ENCODE peak calls at places on chromosomes 6 and 20, in eight cellular contexts. R, C, K, T, O, F, J and Y are unnamed samples.

GRCh38 chr20:22411568-22412450 is 172.6 kb downstream of the FOXA2 start:
- DNase-seq in R (no peak), C (no peak), K (peak), T (no peak), O (no peak), F (no peak), J (no peak), Y (no peak)

GRCh38 chr6:144581807-144582537 is 296.8 kb downstream of the UTRN start:
- DNase-seq in R (no peak), C (no peak), K (peak), T (no peak), O (no peak), F (no peak), J (no peak), Y (no peak)

GRCh38 chr6:16414205-16414604 is 175.8 kb downstream of the GMPR start:
- DNase-seq in R (no peak), C (no peak), K (peak), T (no peak), O (no peak), F (no peak), J (no peak), Y (no peak)

GRCh38 chr20:57759724-57760123 is 49.9 kb upstream of the PMEPA1 start:
- DNase-seq in R (no peak), C (no peak), K (no peak), T (no peak), O (no peak), F (no peak), J (no peak), Y (no peak)

GRCh38 chr20:24657211-24657610 is 187.8 kb downstream of the SYNDIG1 start:
- DNase-seq in R (no peak), C (no peak), K (peak), T (no peak), O (no peak), F (no peak), J (no peak), Y (no peak)

GRCh38 chr20:59822291-59823029 is 111.0 kb downstream of the SYCP2 start:
- DNase-seq in R (no peak), C (no peak), K (no peak), T (no peak), O (no peak), F (no peak), J (no peak), Y (no peak)

GRCh38 chr20:6767166-6767535 is 335 bp upstream of the BMP2 start:
- DNase-seq in R (peak), C (no peak), K (no peak), T (no peak), O (no peak), F (no peak), J (no peak), Y (no peak)

GRCh38 chr6:136051140-136051775 is 198.9 kb downstream of the MTFR2 start:
- DNase-seq in R (no peak), C (no peak), K (peak), T (peak), O (no peak), F (no peak), J (no peak), Y (no peak)

GRCh38 chr6:141675957-141676356 is 456.8 kb upstream of the GJE1 start:
- DNase-seq in R (no peak), C (no peak), K (peak), T (no peak), O (no peak), F (no peak), J (no peak), Y (no peak)

GRCh38 chr6:20877008-20877937 is 343.0 kb downstream of the CDKAL1 start:
- DNase-seq in R (no peak), C (no peak), K (peak), T (peak), O (no peak), F (peak), J (peak), Y (peak)

GRCh38 chr6:28941681-28942448 is 18.1 kb upstream of the TRIM27 start:
- DNase-seq in R (no peak), C (no peak), K (no peak), T (no peak), O (no peak), F (no peak), J (peak), Y (no peak)

GRCh38 chr6:167294241-167294640 is 3.1 kb downstream of the UNC93A start:
- DNase-seq in R (no peak), C (no peak), K (no peak), T (no peak), O (no peak), F (no peak), J (no peak), Y (no peak)

GRCh38 chr6:16982827-16983226 is 119.0 kb upstream of the STMND1 start:
- DNase-seq in R (no peak), C (no peak), K (peak), T (no peak), O (no peak), F (no peak), J (peak), Y (no peak)

GRCh38 chr20:51462566-51463276 is 79.8 kb downstream of the NFATC2 start:
- DNase-seq in R (peak), C (no peak), K (peak), T (no peak), O (peak), F (no peak), J (peak), Y (no peak)

GRCh38 chr6:49151957-49152356 is 311.1 kb downstream of the MMUT start:
- DNase-seq in R (no peak), C (no peak), K (no peak), T (no peak), O (no peak), F (no peak), J (no peak), Y (no peak)

GRCh38 chr20:57031867-57032355 is 234.5 kb downstream of the BMP7 start:
- DNase-seq in R (no peak), C (no peak), K (peak), T (no peak), O (no peak), F (no peak), J (no peak), Y (no peak)

GRCh38 chr20:44702776-44703175 is 12.4 kb upstream of the CCN5 start:
- DNase-seq in R (peak), C (no peak), K (peak), T (peak), O (peak), F (no peak), J (peak), Y (no peak)